ENCODE peak calls at places on chromosomes 11 and 22, in seven cellular contexts. One of them, this sample, is unnamed.

GRCh38 chr11:60950933-60951610 is 904 bp downstream of the SLC15A3 start:
- DNase-seq in NCI-H1092: no peak
- DNase-seq in small intestine: peak
- DNase-seq in T47D: no peak
- DNase-seq in cardiac septum: no peak
- DNase-seq in stimulated activated naive CD4-positive, alpha-beta T cell: peak
- DNase-seq in iPS DF 19.7: no peak
- DNase-seq in this sample: no peak

GRCh38 chr11:119470316-119471266 is 47.6 kb upstream of the THY1 start:
- DNase-seq in NCI-H1092: no peak
- DNase-seq in small intestine: no peak
- DNase-seq in T47D: no peak
- DNase-seq in cardiac septum: no peak
- DNase-seq in stimulated activated naive CD4-positive, alpha-beta T cell: no peak
- DNase-seq in iPS DF 19.7: no peak
- DNase-seq in this sample: peak

GRCh38 chr11:18527512-18527911 is 770 bp upstream of the TSG101 start:
- DNase-seq in NCI-H1092: no peak
- DNase-seq in small intestine: peak
- DNase-seq in T47D: no peak
- DNase-seq in cardiac septum: no peak
- DNase-seq in stimulated activated naive CD4-positive, alpha-beta T cell: peak
- DNase-seq in iPS DF 19.7: no peak
- DNase-seq in this sample: no peak

GRCh38 chr11:45361551-45361950 is 75.4 kb upstream of the SYT13 start:
- DNase-seq in NCI-H1092: no peak
- DNase-seq in small intestine: no peak
- DNase-seq in T47D: no peak
- DNase-seq in cardiac septum: no peak
- DNase-seq in stimulated activated naive CD4-positive, alpha-beta T cell: no peak
- DNase-seq in iPS DF 19.7: no peak
- DNase-seq in this sample: no peak

GRCh38 chr22:20552450-20552894 is 45.1 kb downstream of the MED15 start:
- DNase-seq in NCI-H1092: no peak
- DNase-seq in small intestine: no peak
- DNase-seq in T47D: no peak
- DNase-seq in cardiac septum: peak
- DNase-seq in stimulated activated naive CD4-positive, alpha-beta T cell: no peak
- DNase-seq in iPS DF 19.7: no peak
- DNase-seq in this sample: no peak

GRCh38 chr11:6258141-6258540 is 1.5 kb upstream of the CCKBR start:
- DNase-seq in NCI-H1092: no peak
- DNase-seq in small intestine: no peak
- DNase-seq in T47D: no peak
- DNase-seq in cardiac septum: no peak
- DNase-seq in stimulated activated naive CD4-positive, alpha-beta T cell: no peak
- DNase-seq in iPS DF 19.7: no peak
- DNase-seq in this sample: no peak

GRCh38 chr11:121722431-121723256 is 269.9 kb upstream of the SORL1-AS1 start:
- DNase-seq in NCI-H1092: peak
- DNase-seq in small intestine: peak
- DNase-seq in T47D: no peak
- DNase-seq in cardiac septum: peak
- DNase-seq in stimulated activated naive CD4-positive, alpha-beta T cell: no peak
- DNase-seq in iPS DF 19.7: peak
- DNase-seq in this sample: peak

GRCh38 chr11:12603362-12604088 is 70.7 kb upstream of the TEAD1 start:
- DNase-seq in NCI-H1092: no peak
- DNase-seq in small intestine: no peak
- DNase-seq in T47D: no peak
- DNase-seq in cardiac septum: no peak
- DNase-seq in stimulated activated naive CD4-positive, alpha-beta T cell: no peak
- DNase-seq in iPS DF 19.7: no peak
- DNase-seq in this sample: no peak

GRCh38 chr11:65870706-65871681 is 1.6 kb downstream of the EFEMP2 start:
- DNase-seq in NCI-H1092: no peak
- DNase-seq in small intestine: no peak
- DNase-seq in T47D: no peak
- DNase-seq in cardiac septum: no peak
- DNase-seq in stimulated activated naive CD4-positive, alpha-beta T cell: no peak
- DNase-seq in iPS DF 19.7: no peak
- DNase-seq in this sample: no peak

GRCh38 chr11:68009391-68010000 is 631 bp upstream of the ALDH3B1 start:
- DNase-seq in NCI-H1092: no peak
- DNase-seq in small intestine: no peak
- DNase-seq in T47D: no peak
- DNase-seq in cardiac septum: no peak
- DNase-seq in stimulated activated naive CD4-positive, alpha-beta T cell: no peak
- DNase-seq in iPS DF 19.7: no peak
- DNase-seq in this sample: peak

GRCh38 chr11:8671242-8671641 is 11.2 kb downstream of the TRIM66 start:
- DNase-seq in NCI-H1092: no peak
- DNase-seq in small intestine: no peak
- DNase-seq in T47D: no peak
- DNase-seq in cardiac septum: no peak
- DNase-seq in stimulated activated naive CD4-positive, alpha-beta T cell: no peak
- DNase-seq in iPS DF 19.7: peak
- DNase-seq in this sample: no peak

GRCh38 chr22:44180706-44181032 is at the start of gene PARVG:
- DNase-seq in NCI-H1092: no peak
- DNase-seq in small intestine: peak
- DNase-seq in T47D: peak
- DNase-seq in cardiac septum: no peak
- DNase-seq in stimulated activated naive CD4-positive, alpha-beta T cell: peak
- DNase-seq in iPS DF 19.7: peak
- DNase-seq in this sample: no peak

GRCh38 chr11:34459507-34460162 is 20.9 kb downstream of the CAT start:
- DNase-seq in NCI-H1092: no peak
- DNase-seq in small intestine: no peak
- DNase-seq in T47D: no peak
- DNase-seq in cardiac septum: no peak
- DNase-seq in stimulated activated naive CD4-positive, alpha-beta T cell: no peak
- DNase-seq in iPS DF 19.7: no peak
- DNase-seq in this sample: peak

GRCh38 chr11:9990221-9990973 is 303.6 kb downstream of the SBF2 start:
- DNase-seq in NCI-H1092: no peak
- DNase-seq in small intestine: no peak
- DNase-seq in T47D: no peak
- DNase-seq in cardiac septum: no peak
- DNase-seq in stimulated activated naive CD4-positive, alpha-beta T cell: no peak
- DNase-seq in iPS DF 19.7: no peak
- DNase-seq in this sample: peak

GRCh38 chr22:46071451-46072029 is 78.8 kb upstream of the PPARA start:
- DNase-seq in NCI-H1092: peak
- DNase-seq in small intestine: peak
- DNase-seq in T47D: peak
- DNase-seq in cardiac septum: peak
- DNase-seq in stimulated activated naive CD4-positive, alpha-beta T cell: peak
- DNase-seq in iPS DF 19.7: no peak
- DNase-seq in this sample: peak

GRCh38 chr22:47166446-47167016 is 404.1 kb downstream of the TBC1D22A start:
- DNase-seq in NCI-H1092: no peak
- DNase-seq in small intestine: no peak
- DNase-seq in T47D: no peak
- DNase-seq in cardiac septum: peak
- DNase-seq in stimulated activated naive CD4-positive, alpha-beta T cell: no peak
- DNase-seq in iPS DF 19.7: no peak
- DNase-seq in this sample: no peak

GRCh38 chr11:107951105-107951504 is 22.9 kb downstream of the RAB39A start:
- DNase-seq in NCI-H1092: no peak
- DNase-seq in small intestine: no peak
- DNase-seq in T47D: no peak
- DNase-seq in cardiac septum: no peak
- DNase-seq in stimulated activated naive CD4-positive, alpha-beta T cell: no peak
- DNase-seq in iPS DF 19.7: no peak
- DNase-seq in this sample: no peak

GRCh38 chr11:58318532-58318931 is 40.3 kb downstream of the OR5B17 start:
- DNase-seq in NCI-H1092: no peak
- DNase-seq in small intestine: no peak
- DNase-seq in T47D: no peak
- DNase-seq in cardiac septum: no peak
- DNase-seq in stimulated activated naive CD4-positive, alpha-beta T cell: no peak
- DNase-seq in iPS DF 19.7: no peak
- DNase-seq in this sample: no peak

GRCh38 chr11:27623945-27624523 is 76.2 kb downstream of the BDNF start:
- DNase-seq in NCI-H1092: no peak
- DNase-seq in small intestine: no peak
- DNase-seq in T47D: no peak
- DNase-seq in cardiac septum: no peak
- DNase-seq in stimulated activated naive CD4-positive, alpha-beta T cell: no peak
- DNase-seq in iPS DF 19.7: no peak
- DNase-seq in this sample: no peak

GRCh38 chr11:130638048-130638447 is 189.6 kb downstream of the ADAMTS15 start:
- DNase-seq in NCI-H1092: no peak
- DNase-seq in small intestine: no peak
- DNase-seq in T47D: no peak
- DNase-seq in cardiac septum: no peak
- DNase-seq in stimulated activated naive CD4-positive, alpha-beta T cell: no peak
- DNase-seq in iPS DF 19.7: no peak
- DNase-seq in this sample: no peak

GRCh38 chr11:112785717-112786116 is 175.5 kb upstream of the NCAM1 start:
- DNase-seq in NCI-H1092: no peak
- DNase-seq in small intestine: no peak
- DNase-seq in T47D: no peak
- DNase-seq in cardiac septum: peak
- DNase-seq in stimulated activated naive CD4-positive, alpha-beta T cell: no peak
- DNase-seq in iPS DF 19.7: no peak
- DNase-seq in this sample: no peak

GRCh38 chr11:11426226-11426915 is 73.3 kb upstream of the CSNK2A3 start:
- DNase-seq in NCI-H1092: no peak
- DNase-seq in small intestine: peak
- DNase-seq in T47D: no peak
- DNase-seq in cardiac septum: no peak
- DNase-seq in stimulated activated naive CD4-positive, alpha-beta T cell: no peak
- DNase-seq in iPS DF 19.7: no peak
- DNase-seq in this sample: no peak

GRCh38 chr11:105045897-105046296 is 762 bp upstream of the CARD16 start:
- DNase-seq in NCI-H1092: no peak
- DNase-seq in small intestine: no peak
- DNase-seq in T47D: no peak
- DNase-seq in cardiac septum: no peak
- DNase-seq in stimulated activated naive CD4-positive, alpha-beta T cell: no peak
- DNase-seq in iPS DF 19.7: no peak
- DNase-seq in this sample: no peak

GRCh38 chr11:81211050-81211449 is 1522.6 kb downstream of the FAM181B start:
- DNase-seq in NCI-H1092: no peak
- DNase-seq in small intestine: no peak
- DNase-seq in T47D: no peak
- DNase-seq in cardiac septum: no peak
- DNase-seq in stimulated activated naive CD4-positive, alpha-beta T cell: no peak
- DNase-seq in iPS DF 19.7: no peak
- DNase-seq in this sample: no peak

This sample was measured in Caco-2.